ENCODE peak calls at places on chromosomes 13 and 19, in four cellular contexts. T is K562, P is H1, A is HCT116. D is an unnamed sample. For H3K4me1, the result is how much of the 10 kb centered on the place peaks cover.

GRCh38 chr13:29952245-29952644 is 101.8 kb upstream of the UBL3 start:
- DNase-seq in A (no peak), P (no peak), T (no peak), D (no peak)

GRCh38 chr19:55091955-55092354 is 16.3 kb downstream of the EPS8L1 start:
- DNase-seq in T (peak), P (peak), A (no peak), D (no peak)

GRCh38 chr13:34678154-34678553 is 263.9 kb upstream of the NBEA start:
- DNase-seq in P (no peak), A (no peak), T (no peak), D (no peak)

GRCh38 chr13:114043421-114044053 is 69.7 kb upstream of the C13orf46 start:
- DNase-seq in P (no peak), T (no peak), A (no peak), D (no peak)

GRCh38 chr13:40539954-40540706 is 126.3 kb downstream of the FOXO1 start:
- DNase-seq in T (no peak), A (peak), P (no peak), D (no peak)

GRCh38 chr13:47092202-47092601 is 195.3 kb upstream of the HTR2A start:
- DNase-seq in P (no peak), T (no peak), A (no peak), D (no peak)

GRCh38 chr19:46372901-46373572 is 26.1 kb downstream of the PPP5C start:
- DNase-seq in T (no peak), A (no peak), P (peak), D (no peak)

GRCh38 chr19:13215572-13216380 is 65.6 kb downstream of the IER2 start:
- DNase-seq in A (no peak), T (no peak), P (no peak), D (peak)

GRCh38 chr13:30864352-30865130 is 41.5 kb upstream of the MEDAG start:
- DNase-seq in P (no peak), A (no peak), T (no peak), D (no peak)

GRCh38 chr13:44429311-44429710 is 55.7 kb downstream of the SERP2 start:
- DNase-seq in A (no peak), T (no peak), P (no peak), D (no peak)

GRCh38 chr13:65112123-65113075 is 2117.7 kb downstream of the PCDH9 start:
- DNase-seq in P (no peak), A (no peak), T (no peak), D (no peak)

GRCh38 chr13:46168341-46168740 is 13.6 kb downstream of the LCP1 start:
- DNase-seq in P (no peak), A (no peak), T (peak), D (no peak)

GRCh38 chr19:5623397-5624153 is 692 bp downstream of the SAFB start:
- DNase-seq in T (peak), P (no peak), A (no peak), D (no peak)

GRCh38 chr19:48954595-48955307 is at the start of gene BAX:
- DNase-seq in T (peak), P (peak), A (peak), D (peak)

GRCh38 chr19:48950830-48951519 is 3.7 kb upstream of the BAX start:
- DNase-seq in A (no peak), T (peak), P (no peak), D (no peak)

GRCh38 chr19:48958006-48958405 is 3.3 kb downstream of the BAX start:
- DNase-seq in T (no peak), P (no peak), A (no peak), D (no peak)

GRCh38 chr19:48955308-48955958 is 758 bp downstream of the BAX start:
- DNase-seq in T (no peak), A (no peak), P (no peak), D (no peak)

GRCh38 chr19:48954011-48954594 is 572 bp upstream of the BAX start:
- DNase-seq in A (no peak), P (no peak), T (no peak), D (no peak)
- H3K9ac ChIP-seq in A (peak), P (peak), T (peak), D (peak)

DNA sequence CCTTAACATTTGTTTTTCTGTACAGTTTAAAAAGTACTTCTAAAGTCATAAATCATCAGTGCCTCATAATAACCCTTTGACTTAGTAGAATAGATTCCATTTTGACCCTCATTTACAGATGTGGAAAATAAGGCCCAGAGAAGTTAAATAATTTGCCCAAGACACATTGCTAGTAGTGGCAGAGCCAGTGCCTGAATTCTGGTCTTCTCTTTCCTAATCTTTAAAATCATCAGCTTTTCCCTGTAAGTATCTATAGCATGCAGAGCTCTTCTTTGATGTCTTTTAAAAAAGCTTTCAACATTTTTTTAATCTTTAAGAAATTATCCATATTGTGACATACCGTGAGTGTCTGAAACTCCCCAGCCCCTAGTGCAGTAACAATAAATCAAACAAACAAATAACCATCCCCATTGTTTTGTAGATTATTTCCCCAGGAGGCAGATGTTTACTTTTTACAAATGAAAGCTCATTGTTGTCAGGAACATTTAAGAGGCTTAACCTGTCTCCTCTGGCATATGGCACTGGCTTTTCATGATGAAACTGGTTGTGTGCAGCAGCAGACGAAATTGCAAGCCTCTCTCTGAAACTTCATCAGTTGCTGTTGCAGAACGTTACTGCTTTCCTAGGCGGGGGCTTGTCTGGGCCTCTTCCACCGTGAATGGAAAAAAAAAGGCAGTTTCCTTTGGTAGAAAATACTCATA is 31.7 kb upstream of the PCDH8 start:
- DNase-seq in T (no peak), A (no peak), P (no peak), D (no peak)
- H3K4me1 ChIP-seq in T (under half), A (under half), P (under half), D (under half)

GRCh38 chr13:74248477-74248876 is 114.3 kb upstream of the KLF12 start:
- DNase-seq in A (no peak), P (no peak), T (no peak), D (no peak)

GRCh38 chr13:74251778-74252519 is 117.7 kb upstream of the KLF12 start:
- DNase-seq in P (no peak), A (no peak), T (no peak), D (no peak)

GRCh38 chr13:74250738-74251190 is 116.6 kb upstream of the KLF12 start:
- DNase-seq in T (no peak), P (no peak), A (no peak), D (no peak)

GRCh38 chr13:74243637-74244526 is 109.7 kb upstream of the KLF12 start:
- DNase-seq in T (no peak), A (no peak), P (no peak), D (no peak)

DNA sequence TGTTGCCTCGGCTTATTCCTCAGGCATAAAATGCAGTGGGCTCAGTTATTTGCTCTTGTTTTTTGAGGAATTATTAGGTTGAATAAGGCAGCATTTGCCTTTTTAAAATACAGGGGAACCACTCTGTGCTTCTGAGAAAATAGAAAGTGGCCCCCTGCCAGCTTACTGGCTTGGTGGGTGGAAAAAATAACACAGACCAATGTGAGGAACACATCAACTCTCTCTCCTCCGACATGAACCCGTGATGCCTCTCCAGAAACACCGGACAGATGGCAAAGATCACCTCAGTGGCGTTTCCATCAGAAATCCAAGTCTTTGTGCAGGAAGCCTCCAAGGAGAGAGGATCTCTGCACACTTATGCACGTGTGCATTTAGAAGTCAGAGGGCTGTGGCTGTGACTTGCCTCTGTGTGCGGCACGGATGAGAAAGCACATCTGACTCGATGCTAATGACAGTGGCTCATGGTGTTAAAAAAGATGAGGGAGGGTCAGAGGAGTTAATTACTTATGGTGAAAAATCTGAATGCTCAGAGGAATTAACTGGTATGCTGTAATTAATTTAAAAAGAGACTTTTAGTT is 112.3 kb upstream of the KLF12 start:
- DNase-seq in T (no peak), P (no peak), A (no peak), D (no peak)
- TF ChIP-seq EGR1 in T (no peak), P (no peak), A (no peak), D (no peak)

DNA sequence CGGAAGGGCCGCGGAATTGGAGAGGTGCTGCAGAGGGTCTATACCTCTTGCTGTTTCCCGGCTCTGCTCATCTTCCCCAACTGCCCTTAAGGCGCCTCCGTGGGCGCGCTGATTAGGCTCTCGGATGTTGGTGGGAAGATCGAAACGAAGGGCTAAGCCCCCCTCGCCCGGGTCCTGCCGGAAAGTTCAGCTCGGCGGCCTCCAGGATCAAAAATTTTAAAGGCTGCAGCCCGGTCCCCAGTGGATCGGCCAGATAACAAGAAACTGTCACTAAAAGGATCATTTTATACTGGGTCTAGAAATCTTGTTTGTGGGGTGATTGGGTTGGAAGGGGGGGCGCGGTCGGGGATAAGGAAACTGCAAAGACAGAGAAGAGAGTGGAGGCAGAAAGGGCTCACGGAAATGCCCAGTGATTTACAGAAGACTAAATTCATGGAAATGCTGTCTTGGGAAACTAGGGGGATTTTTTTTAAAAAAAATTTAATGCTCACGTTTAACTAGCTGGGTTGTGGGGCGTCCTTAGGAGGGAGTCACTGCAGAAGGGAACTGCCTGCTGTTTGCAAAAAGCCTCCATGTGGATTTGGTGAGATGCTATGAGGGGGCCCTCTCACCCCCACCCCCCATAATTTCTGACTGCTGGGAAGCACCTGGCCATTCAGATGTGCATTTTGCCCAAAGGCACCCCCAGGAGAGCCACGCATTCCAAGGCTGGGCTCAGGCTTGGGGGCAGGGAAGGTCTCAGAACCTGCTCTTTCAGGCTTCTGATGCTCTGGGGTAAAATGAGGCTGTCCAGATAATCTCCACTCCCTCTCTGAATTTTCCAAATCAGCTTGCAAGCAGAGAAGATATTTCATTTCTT is 7.7 kb downstream of the CDX2 start:
- DNase-seq in P (no peak), T (no peak), A (no peak), D (no peak)
- H3K9ac ChIP-seq in P (no peak), T (no peak), A (no peak), D (no peak)

GRCh38 chr19:38687837-38688378 is 40.5 kb downstream of the ACTN4 start:
- DNase-seq in P (no peak), A (no peak), T (no peak), D (no peak)
- H3K4me1 ChIP-seq in P (under half), A (half or more), T (half or more), D (half or more)

GRCh38 chr13:76326343-76326742 is 559.9 kb downstream of the KCTD12 start:
- DNase-seq in P (no peak), T (no peak), A (no peak), D (no peak)

GRCh38 chr13:76330756-76331155 is 555.4 kb downstream of the KCTD12 start:
- DNase-seq in T (no peak), P (no peak), A (no peak), D (no peak)

GRCh38 chr13:76331948-76332712 is 554.1 kb downstream of the KCTD12 start:
- DNase-seq in P (no peak), A (no peak), T (no peak), D (no peak)

GRCh38 chr13:76329004-76329403 is 557.2 kb downstream of the KCTD12 start:
- DNase-seq in P (no peak), A (no peak), T (no peak), D (no peak)

DNA sequence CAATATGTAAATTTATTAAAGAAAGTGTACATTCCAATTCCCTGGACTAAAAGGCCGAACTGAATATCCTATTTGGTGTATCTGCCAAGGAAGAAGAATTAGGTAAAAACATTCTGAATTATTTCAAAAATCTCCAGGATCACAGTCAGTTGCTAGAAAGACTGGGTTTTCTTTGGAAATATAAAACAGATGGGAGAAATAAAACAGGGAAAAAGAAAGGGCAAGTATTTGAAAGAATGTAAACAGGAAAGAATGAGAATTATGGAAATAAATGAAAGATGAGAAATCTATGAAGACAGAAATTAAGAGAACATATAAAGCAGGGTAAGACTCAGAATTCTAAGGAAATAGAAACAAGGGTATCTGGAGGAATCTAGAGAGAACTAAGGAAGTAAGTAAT is 556.0 kb downstream of the KCTD12 start:
- DNase-seq in A (no peak), T (no peak), P (no peak), D (no peak)
- TF ChIP-seq EGR1 in A (no peak), T (no peak), P (no peak), D (no peak)

DNA sequence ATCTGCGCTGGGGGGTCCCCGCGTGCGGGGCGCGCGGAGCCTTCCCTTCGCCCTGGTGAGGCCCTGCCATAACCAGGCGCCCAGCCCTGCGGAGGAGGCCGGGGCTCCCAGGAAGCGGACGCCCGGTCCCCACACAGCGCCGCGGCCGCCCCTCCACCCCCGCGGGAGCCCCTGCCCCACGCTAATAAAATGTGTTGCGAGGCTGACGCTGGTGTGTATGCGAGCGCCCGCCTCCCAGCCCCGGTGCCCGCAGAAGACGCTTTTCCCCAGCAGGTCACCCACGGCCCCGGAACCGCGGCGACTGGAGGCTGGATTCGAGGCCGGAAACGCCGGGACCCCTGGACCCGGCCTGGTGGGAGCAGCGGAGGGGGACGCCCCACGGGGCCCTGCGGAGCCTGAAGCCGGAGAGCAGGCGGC is 12.1 kb upstream of the CDC34 start:
- DNase-seq in P (no peak), A (no peak), T (no peak), D (no peak)
- H3K9ac ChIP-seq in P (no peak), A (no peak), T (no peak), D (no peak)

DNA sequence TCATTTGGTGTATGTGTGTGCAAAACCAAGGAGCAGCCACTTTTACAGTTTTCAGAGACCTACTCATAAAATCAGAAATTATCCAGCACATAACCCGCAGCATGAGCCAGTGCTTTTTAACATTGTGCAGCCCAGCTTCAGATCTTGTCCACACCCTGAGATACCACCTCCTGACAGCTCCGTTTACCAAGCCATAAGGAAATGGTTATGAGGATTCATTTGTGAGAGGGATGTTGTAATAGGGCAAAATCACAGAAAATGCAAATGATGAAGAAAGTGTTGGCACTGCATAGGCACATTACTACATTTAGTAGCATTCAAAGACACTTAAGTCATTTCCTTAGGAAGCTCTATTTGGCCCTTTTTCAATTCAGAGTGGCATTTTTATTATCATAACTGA is 277.4 kb downstream of the DNAJC15 start:
- DNase-seq in A (no peak), T (no peak), P (no peak), D (no peak)
- H3K4me1 ChIP-seq in A (under half), T (under half), P (under half), D (under half)

D was measured in GM12878.